ENCODE peak calls at places on chromosomes 4 and X, in seven cellular contexts. E is astrocyte; V is mammary epithelial cell; Y is right lobe of liver; O is mesendoderm; J is naive thymus-derived CD4-positive, alpha-beta T cell; A is RWPE2. R is an unnamed sample.

GRCh38 chrX:19448077-19448476 is 67.2 kb downstream of the MAP3K15 start:
- DNase-seq in J (no peak), A (no peak), V (no peak), E (no peak), O (no peak), Y (peak; percentile 41), R (no peak)

GRCh38 chrX:104098151-104098808 is 14.0 kb upstream of the ZCCHC18 start:
- DNase-seq in O (peak; percentile 62), Y (no peak), E (peak; percentile 71), J (no peak), V (peak; percentile 73), A (no peak), R (peak; percentile 63)

GRCh38 chr4:42750091-42750490 is 93.2 kb upstream of the ATP8A1 start:
- DNase-seq in J (no peak), E (no peak), Y (no peak), O (peak; percentile 49), V (no peak), A (no peak), R (peak; percentile 30)

GRCh38 chr4:98631506-98631905 is 26.9 kb downstream of the TSPAN5 start:
- DNase-seq in Y (no peak), O (no peak), J (no peak), A (no peak), V (no peak), E (no peak), R (no peak)

GRCh38 chr4:66000500-66001117 is 330.3 kb upstream of the EPHA5 start:
- DNase-seq in E (peak; percentile 61), O (no peak), A (no peak), J (no peak), Y (no peak), V (no peak), R (no peak)

GRCh38 chr4:29540439-29541102 is 1179.6 kb upstream of the PCDH7 start:
- DNase-seq in A (no peak), Y (no peak), V (peak; percentile 1), E (no peak), J (no peak), O (no peak), R (no peak)

GRCh38 chr4:65482410-65482809 is 187.9 kb downstream of the EPHA5 start:
- DNase-seq in O (no peak), Y (no peak), E (peak; percentile 92), A (no peak), J (no peak), V (peak; percentile 76), R (no peak)

GRCh38 chr4:170339522-170339921 is 249.8 kb upstream of the AADAT start:
- DNase-seq in A (no peak), V (peak; percentile 34), J (no peak), E (no peak), O (no peak), Y (no peak), R (no peak)

GRCh38 chr4:188032170-188032569 is 36.6 kb downstream of the ZFP42 start:
- DNase-seq in A (no peak), O (peak; percentile 54), Y (no peak), E (no peak), V (no peak), J (no peak), R (no peak)

GRCh38 chr4:146637853-146638800 is 566 bp upstream of the POU4F2 start:
- DNase-seq in Y (no peak), A (no peak), O (no peak), V (no peak), J (no peak), E (no peak), R (no peak)

GRCh38 chr4:118935819-118936218 is 47.2 kb downstream of the SYNPO2 start:
- DNase-seq in O (no peak), Y (no peak), A (no peak), E (no peak), J (no peak), V (no peak), R (no peak)

GRCh38 chrX:111394581-111394980 is 17.4 kb downstream of the DCX start:
- DNase-seq in Y (no peak), O (no peak), E (no peak), V (no peak), J (no peak), A (no peak), R (no peak)

GRCh38 chrX:85084770-85085393 is 81.2 kb downstream of the APOOL start:
- DNase-seq in Y (no peak), J (no peak), O (peak; percentile 13), E (peak; percentile 10), V (peak; percentile 14), A (no peak), R (peak; percentile 24)

GRCh38 chr4:68905598-68906237 is 45.9 kb downstream of the UGT2A3 start:
- DNase-seq in V (peak; percentile 20), J (no peak), Y (no peak), O (peak; percentile 87), E (peak; percentile 19), A (no peak), R (peak; percentile 75)

GRCh38 chrX:65866146-65866545 is 173.7 kb downstream of the VSIG4 start:
- DNase-seq in E (no peak), J (no peak), V (peak; percentile 34), A (no peak), Y (no peak), O (no peak), R (peak; percentile 43)

GRCh38 chr4:113699772-113700171 is 61.8 kb downstream of the CAMK2D start:
- DNase-seq in J (no peak), Y (no peak), O (no peak), V (peak; percentile 6), A (no peak), E (peak; percentile 53), R (no peak)

DNA sequence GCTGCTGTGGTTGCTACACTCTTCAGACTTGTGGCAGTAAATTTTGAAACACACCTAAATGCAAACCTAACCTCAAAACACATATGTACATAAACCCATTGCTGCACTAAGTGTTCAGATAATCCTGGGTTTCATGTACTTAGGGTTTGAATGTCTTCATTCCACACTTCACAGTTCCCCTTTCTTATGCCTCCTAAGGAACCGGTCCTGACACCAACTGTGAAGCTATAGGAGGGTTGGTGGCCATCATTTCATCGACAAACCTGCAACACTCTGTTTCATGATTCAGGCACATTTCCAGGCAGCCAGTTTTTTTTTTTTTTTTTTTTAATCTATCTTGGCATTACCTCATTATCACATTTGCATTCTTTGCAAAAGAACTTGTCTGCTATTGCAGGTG is 3.2 kb downstream of the STOX2 start:
- DNase-seq in Y (no peak), J (no peak), A (no peak), O (no peak), V (no peak), E (no peak), R (no peak)
- H3K4me3 ChIP-seq in Y (no peak overlapping the region), J (no peak overlapping the region), A (no peak overlapping the region), O (no peak overlapping the region), V (no peak overlapping the region), E (no peak overlapping the region), R (no peak overlapping the region)

GRCh38 chr4:94540476-94540875 is 88.7 kb downstream of the PDLIM5 start:
- DNase-seq in O (no peak), V (peak; percentile 82), J (no peak), E (no peak), Y (no peak), A (no peak), R (no peak)
- H3K4me1 ChIP-seq in O (peaks cover 3% of the 10 kb centered on the region), V (peaks cover 24% of the 10 kb centered on the region), J (no peaks in the 10 kb centered on the region), E (peaks cover 36% of the 10 kb centered on the region), Y (peaks cover 21% of the 10 kb centered on the region), A (peaks cover 49% of the 10 kb centered on the region), R (no peaks in the 10 kb centered on the region)

GRCh38 chr4:186149872-186150271 is 41.5 kb upstream of the CYP4V2 start:
- DNase-seq in A (no peak), E (no peak), Y (peak; percentile 70), J (no peak), V (no peak), O (peak; percentile 87), R (no peak)

GRCh38 chr4:186146443-186146842 is 41.9 kb downstream of the FAM149A start:
- DNase-seq in V (no peak), Y (no peak), O (no peak), E (no peak), J (no peak), A (no peak), R (no peak)

GRCh38 chr4:186148335-186148975 is 42.9 kb upstream of the CYP4V2 start:
- DNase-seq in J (no peak), E (no peak), A (no peak), V (no peak), O (no peak), Y (no peak), R (no peak)

GRCh38 chr4:186144180-186144579 is 39.7 kb downstream of the FAM149A start:
- DNase-seq in J (no peak), A (no peak), O (peak; percentile 59), V (peak; percentile 29), Y (no peak), E (peak; percentile 52), R (peak; percentile 29)

DNA sequence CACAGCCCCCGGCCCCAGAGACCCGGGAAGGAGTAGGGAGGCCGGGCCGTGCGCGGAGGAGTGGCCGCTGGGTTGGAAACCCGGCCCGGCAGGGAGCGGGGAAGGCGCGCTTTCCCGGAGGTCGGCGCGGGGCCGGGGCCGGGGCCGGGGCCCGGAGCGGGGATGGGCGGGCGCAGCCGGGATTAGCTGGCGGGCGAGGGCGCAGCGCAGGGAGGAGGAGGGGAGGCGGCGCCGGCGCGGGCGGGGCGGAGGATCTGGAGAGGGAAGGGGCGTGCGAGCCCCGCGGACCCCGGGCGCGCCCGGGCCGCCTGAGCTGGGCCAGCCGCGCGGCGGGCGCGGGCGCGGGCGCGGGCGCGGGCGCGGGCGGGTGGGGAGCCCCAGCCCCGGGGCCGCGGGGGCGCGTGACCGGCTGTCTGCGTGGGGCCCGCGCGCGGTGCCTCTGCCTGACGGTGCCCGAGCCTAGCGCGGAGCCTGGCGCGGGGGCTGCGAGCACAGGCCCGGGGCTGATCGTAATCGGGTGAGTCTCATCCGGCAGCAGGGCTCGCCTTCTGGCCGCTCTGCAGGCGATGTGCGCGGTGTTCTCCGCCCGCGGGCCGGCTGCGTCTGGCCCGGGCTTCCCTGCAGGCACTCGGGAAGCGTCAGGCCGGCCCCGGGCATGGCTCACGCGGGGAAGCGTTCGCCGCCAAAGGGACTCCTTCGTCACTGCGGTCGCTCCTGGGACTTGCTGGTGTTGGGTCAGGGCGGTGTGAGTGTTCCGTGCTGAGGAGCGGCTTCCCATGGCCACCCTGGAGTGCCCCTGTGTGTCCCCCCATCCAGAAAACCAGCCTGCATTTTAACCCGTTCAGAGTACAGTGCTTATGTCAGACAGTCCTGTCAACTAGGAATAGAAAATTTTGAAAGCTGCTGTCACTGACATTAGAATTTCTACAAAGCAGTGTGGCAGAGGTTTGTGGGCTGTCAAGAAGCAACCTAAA is 40.4 kb downstream of the FAM149A start:
- DNase-seq in J (no peak), Y (peak; percentile 84), O (peak; percentile 67), A (no peak), V (peak; percentile 45), E (peak; percentile 62), R (peak; percentile 42)
- H3K27ac ChIP-seq in J (no peak overlapping the region), Y (peak overlapping the region; percentile 95), O (no peak overlapping the region), A (no peak overlapping the region), V (no peak overlapping the region), E (peak overlapping the region; percentile 38), R (peak overlapping the region; percentile 76)

DNA sequence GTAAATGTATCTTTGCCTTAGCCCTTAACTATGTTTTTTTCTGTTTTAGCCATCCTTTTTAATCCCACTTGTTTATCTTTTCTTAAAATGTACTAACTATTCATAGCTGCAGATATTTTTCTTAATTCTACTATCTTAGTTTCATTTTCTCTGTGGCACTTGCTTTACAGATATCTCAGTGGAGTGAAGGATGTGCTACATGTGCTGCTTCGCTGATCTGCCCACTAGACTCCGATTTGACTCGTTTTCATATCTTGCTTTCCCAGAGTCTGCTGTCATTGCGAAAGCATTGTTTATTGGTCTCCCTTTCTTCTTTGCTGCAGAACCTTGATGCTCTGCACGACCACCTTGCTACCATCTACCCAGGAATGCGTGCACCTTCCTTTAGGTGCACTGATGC is 30.6 kb downstream of the GUCY1B1 start:
- DNase-seq in Y (no peak), O (no peak), J (no peak), E (no peak), V (no peak), A (no peak), R (no peak)
- H3K4me3 ChIP-seq in Y (no peak overlapping the region), O (no peak overlapping the region), J (no peak overlapping the region), E (no peak overlapping the region), V (no peak overlapping the region), A (no peak overlapping the region), R (no peak overlapping the region)